ENCODE peak calls at places on chromosomes 5 and 9, in six cellular contexts. H is IMR-90, A is AG04450, S is tibial artery, D is SK-N-SH, X is right cardiac atrium. J is an unnamed sample.

GRCh38 chr9:107465467-107466451 is 23.8 kb downstream of the KLF4 start:
- DNase-seq in H (peak; percentile 33), S (peak; percentile 85), A (no peak), X (peak; percentile 93), D (peak; percentile 84), J (peak; percentile 91)

GRCh38 chr9:133374612-133375115 is 1.2 kb downstream of the SURF4 start:
- DNase-seq in X (no peak), D (no peak), A (no peak), S (no peak), H (peak; percentile 68), J (no peak)

GRCh38 chr9:2857564-2858198 is 13.8 kb upstream of the PUM3 start:
- DNase-seq in A (peak; percentile 33), D (peak; percentile 76), X (peak; percentile 67), S (peak; percentile 68), H (peak; percentile 66), J (no peak)

GRCh38 chr9:125397736-125398135 is 136.1 kb downstream of the GAPVD1 start:
- DNase-seq in S (no peak), H (no peak), X (peak; percentile 24), D (no peak), A (no peak), J (no peak)

GRCh38 chr9:111588846-111589245 is 10.6 kb downstream of the PTGR1 start:
- DNase-seq in X (no peak), A (no peak), S (no peak), H (no peak), D (no peak), J (no peak)

GRCh38 chr9:134169166-134169565 is 4.8 kb upstream of the RNU6ATAC start:
- DNase-seq in S (no peak), A (no peak), D (no peak), H (no peak), X (no peak), J (no peak)

GRCh38 chr9:93829271-93830223 is 125.6 kb downstream of the BARX1 start:
- DNase-seq in H (no peak), D (peak; percentile 2), A (no peak), S (no peak), X (no peak), J (no peak)

GRCh38 chr5:41414598-41414997 is 95.8 kb downstream of the PLCXD3 start:
- DNase-seq in H (peak; percentile 96), S (no peak), D (no peak), X (peak; percentile 48), A (peak; percentile 70), J (no peak)

GRCh38 chr5:124651663-124652513 is 94.6 kb downstream of the ZNF608 start:
- DNase-seq in D (peak; percentile 90), S (peak; percentile 85), A (peak; percentile 59), X (peak; percentile 94), H (no peak), J (peak; percentile 83)

GRCh38 chr5:38509185-38509584 is 47.3 kb downstream of the LIFR start:
- DNase-seq in X (no peak), A (peak; percentile 36), H (peak; percentile 90), D (no peak), S (no peak), J (no peak)

GRCh38 chr5:105917189-105917588 is 1753.5 kb downstream of the EFNA5 start:
- DNase-seq in H (no peak), A (no peak), D (no peak), X (no peak), S (no peak), J (no peak)

GRCh38 chr9:21331676-21332402 is 3.4 kb downstream of the KLHL9 start:
- DNase-seq in H (peak; percentile 34), D (peak; percentile 14), A (no peak), X (no peak), S (no peak), J (no peak)

GRCh38 chr9:123611228-123611627 is 255.2 kb downstream of the CRB2 start:
- DNase-seq in X (no peak), A (no peak), S (no peak), H (peak; percentile 22), D (no peak), J (no peak)

GRCh38 chr5:30539004-30539634 is 654.4 kb upstream of the CDH6 start:
- DNase-seq in H (peak; percentile 28), S (peak; percentile 75), A (peak; percentile 2), D (no peak), X (peak; percentile 82), J (peak; percentile 62)

GRCh38 chr5:176609724-176610429 is at the start of gene GPRIN1:
- DNase-seq in S (no peak), H (peak; percentile 36), D (peak; percentile 98), X (peak; percentile 85), A (no peak), J (no peak)

GRCh38 chr9:77820293-77820954 is 172.3 kb upstream of the GNA14 start:
- DNase-seq in H (peak; percentile 83), D (no peak), X (no peak), S (no peak), A (peak; percentile 10), J (no peak)

GRCh38 chr9:93978498-93978897 is 23.3 kb upstream of the BARX1 start:
- DNase-seq in D (no peak), A (no peak), X (no peak), H (no peak), S (no peak), J (no peak)

GRCh38 chr5:110218994-110219393 is 507.5 kb downstream of the TMEM232 start:
- DNase-seq in D (no peak), X (no peak), H (no peak), A (no peak), S (no peak), J (no peak)
- H3K9me3 ChIP-seq in D (no peaks in the 10 kb centered on the region), X (peaks cover 16% of the 10 kb centered on the region), H (peaks cover 29% of the 10 kb centered on the region), A (peaks cover 32% of the 10 kb centered on the region), S (peaks cover 43% of the 10 kb centered on the region), J (peaks cover 12% of the 10 kb centered on the region)

GRCh38 chr9:129761901-129762359 is 9.1 kb upstream of the PTGES start:
- DNase-seq in X (peak; percentile 57), H (peak; percentile 83), A (peak; percentile 55), S (no peak), D (no peak), J (no peak)
- H3K4me3 ChIP-seq in X (no peak overlapping the region), H (no peak overlapping the region), A (peak overlapping the region; percentile 34), S (no peak overlapping the region), D (no peak overlapping the region), J (no peak overlapping the region)

GRCh38 chr5:1127991-1128785 is 16.3 kb upstream of the SLC12A7 start:
- DNase-seq in H (no peak), A (no peak), D (no peak), S (no peak), X (peak; percentile 81), J (no peak)
- H3K27ac ChIP-seq in H (no peak overlapping the region), A (no peak overlapping the region), D (no peak overlapping the region), S (no peak overlapping the region), X (peak overlapping the region; percentile 13), J (no peak overlapping the region)

GRCh38 chr5:7878381-7878873 is 9.5 kb downstream of the MTRR start:
- DNase-seq in X (no peak), S (no peak), D (no peak), A (no peak), H (peak; percentile 76), J (no peak)
- H3K9me3 ChIP-seq in X (peaks cover 6% of the 10 kb centered on the region), S (no peaks in the 10 kb centered on the region), D (no peaks in the 10 kb centered on the region), A (no peaks in the 10 kb centered on the region), H (no peaks in the 10 kb centered on the region), J (no peaks in the 10 kb centered on the region)

DNA sequence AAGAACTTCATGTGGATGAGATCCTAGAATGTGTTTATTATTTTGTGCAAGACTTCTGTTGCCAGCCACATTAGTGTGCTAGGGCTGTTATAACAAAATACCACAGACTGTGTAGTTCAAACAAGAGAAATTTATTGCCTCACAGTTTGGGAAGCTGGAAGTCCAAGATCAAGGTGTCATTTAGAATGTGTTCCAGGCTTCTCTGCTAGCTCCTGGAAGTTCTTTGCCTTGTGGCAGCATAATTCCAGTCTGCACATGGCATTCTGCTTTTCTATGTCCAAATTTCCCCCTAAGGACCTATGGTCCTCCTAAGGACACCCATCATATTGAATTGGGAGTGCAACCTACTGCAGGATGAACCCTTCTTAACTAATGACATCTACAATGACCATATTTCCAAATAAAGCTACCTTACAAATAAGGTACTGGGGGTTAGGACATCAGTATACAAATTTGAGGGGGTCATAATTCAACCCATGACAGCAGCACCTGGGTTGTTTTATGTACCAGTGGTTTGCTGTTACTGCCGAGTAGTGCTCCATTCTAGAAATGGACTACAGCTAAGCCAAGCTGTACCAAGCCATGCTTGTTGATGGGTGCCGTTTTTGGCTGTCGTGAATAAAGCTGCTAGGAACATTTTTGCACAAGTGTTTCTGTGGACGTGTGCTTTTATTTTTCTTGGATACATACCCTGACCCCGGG is 52.7 kb downstream of the DAPK1 start:
- DNase-seq in S (no peak), D (no peak), H (no peak), X (no peak), A (no peak), J (no peak)
- H3K4me3 ChIP-seq in S (no peak overlapping the region), D (no peak overlapping the region), H (no peak overlapping the region), X (no peak overlapping the region), A (no peak overlapping the region), J (no peak overlapping the region)

GRCh38 chr9:97981828-97982164 is 1.3 kb upstream of the ANP32B start:
- DNase-seq in X (no peak), H (no peak), D (no peak), S (no peak), A (no peak), J (no peak)
- H3K27ac ChIP-seq in X (no peak overlapping the region), H (no peak overlapping the region), D (no peak overlapping the region), S (no peak overlapping the region), A (no peak overlapping the region), J (no peak overlapping the region)

GRCh38 chr5:154474267-154474956 is 3.6 kb downstream of the HAND1 start:
- DNase-seq in D (no peak), H (no peak), A (no peak), S (no peak), X (no peak), J (no peak)
- H3K9me3 ChIP-seq in D (no peaks in the 10 kb centered on the region), H (peaks cover 11% of the 10 kb centered on the region), A (peaks cover 7% of the 10 kb centered on the region), S (no peaks in the 10 kb centered on the region), X (no peaks in the 10 kb centered on the region), J (no peaks in the 10 kb centered on the region)

GRCh38 chr5:14141764-14142163 is 1.4 kb upstream of the TRIO start:
- DNase-seq in H (no peak), A (no peak), D (no peak), S (no peak), X (no peak), J (no peak)
- H3K4me3 ChIP-seq in H (peak overlapping the region; percentile 94), A (peak overlapping the region; percentile 84), D (peak overlapping the region; percentile 73), S (no peak overlapping the region), X (no peak overlapping the region), J (no peak overlapping the region)

DNA sequence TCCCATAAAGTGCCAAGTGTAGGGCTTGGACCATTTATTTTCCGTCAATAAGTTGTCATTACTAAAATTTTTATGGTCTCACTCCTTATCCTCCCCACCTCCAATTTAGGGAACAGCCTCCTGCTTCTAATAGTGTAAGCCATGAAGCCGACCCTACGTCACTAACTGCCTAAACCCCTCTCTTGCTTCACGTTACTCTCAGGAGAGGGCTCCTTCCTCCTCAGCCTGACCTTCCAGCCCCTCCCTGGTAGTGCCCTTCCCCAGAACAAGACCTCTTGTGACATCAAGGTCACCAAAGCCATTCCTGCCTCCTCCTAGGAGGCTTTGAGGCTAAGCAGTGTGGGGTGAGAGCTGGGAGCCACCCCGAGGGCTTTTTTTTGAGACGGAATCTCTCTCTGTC is 2.2 kb upstream of the CDK9 start:
- DNase-seq in S (no peak), H (no peak), X (no peak), A (no peak), D (no peak), J (no peak)
- H3K27ac ChIP-seq in S (no peak overlapping the region), H (no peak overlapping the region), X (no peak overlapping the region), A (no peak overlapping the region), D (no peak overlapping the region), J (no peak overlapping the region)